ENCODE peak calls at places on chromosome 17, in ten cellular contexts. One of them, this sample, is unnamed.

GRCh38 chr17:8237175-8237574 is 10.7 kb downstream of the CTC1 start:
- DNase-seq in cardiac muscle cell: no peak
- DNase-seq in frontal cortex: no peak
- DNase-seq in AML-193: no peak
- DNase-seq in C1 segment of cervical spinal cord: no peak
- DNase-seq in T-cell: no peak
- DNase-seq in stimulated activated CD8-positive, alpha-beta memory T cell treated with anti-CD3 and anti-CD28 coated beads, Interleukin-12 subunit alpha, Interleukin-12 subunit beta, amount 100 ng/mL, for 1 hour: no peak
- DNase-seq in HEK293T: no peak
- DNase-seq in mucosa of descending colon: no peak
- DNase-seq in GM19239: no peak
- DNase-seq in this sample: no peak

GRCh38 chr17:39627717-39628516 is 1.2 kb downstream of the PPP1R1B start:
- DNase-seq in cardiac muscle cell: no peak
- DNase-seq in frontal cortex: no peak
- DNase-seq in AML-193: no peak
- DNase-seq in C1 segment of cervical spinal cord: no peak
- DNase-seq in T-cell: no peak
- DNase-seq in stimulated activated CD8-positive, alpha-beta memory T cell treated with anti-CD3 and anti-CD28 coated beads, Interleukin-12 subunit alpha, Interleukin-12 subunit beta, amount 100 ng/mL, for 1 hour: no peak
- DNase-seq in HEK293T: no peak
- DNase-seq in mucosa of descending colon: no peak
- DNase-seq in GM19239: no peak
- DNase-seq in this sample: no peak

GRCh38 chr17:63445065-63445464 is 1.0 kb downstream of the CYB561 start:
- DNase-seq in cardiac muscle cell: no peak
- DNase-seq in frontal cortex: no peak
- DNase-seq in AML-193: no peak
- DNase-seq in C1 segment of cervical spinal cord: no peak
- DNase-seq in T-cell: no peak
- DNase-seq in stimulated activated CD8-positive, alpha-beta memory T cell treated with anti-CD3 and anti-CD28 coated beads, Interleukin-12 subunit alpha, Interleukin-12 subunit beta, amount 100 ng/mL, for 1 hour: no peak
- DNase-seq in HEK293T: no peak
- DNase-seq in mucosa of descending colon: no peak
- DNase-seq in GM19239: no peak
- DNase-seq in this sample: no peak

GRCh38 chr17:404703-405102 is 52.1 kb upstream of the RPH3AL start:
- DNase-seq in cardiac muscle cell: peak
- DNase-seq in frontal cortex: no peak
- DNase-seq in AML-193: no peak
- DNase-seq in C1 segment of cervical spinal cord: no peak
- DNase-seq in T-cell: no peak
- DNase-seq in stimulated activated CD8-positive, alpha-beta memory T cell treated with anti-CD3 and anti-CD28 coated beads, Interleukin-12 subunit alpha, Interleukin-12 subunit beta, amount 100 ng/mL, for 1 hour: no peak
- DNase-seq in HEK293T: no peak
- DNase-seq in mucosa of descending colon: no peak
- DNase-seq in GM19239: no peak
- DNase-seq in this sample: no peak

GRCh38 chr17:81577278-81578000 is 25.3 kb upstream of the FAAP100 start:
- DNase-seq in cardiac muscle cell: peak
- DNase-seq in frontal cortex: no peak
- DNase-seq in AML-193: peak
- DNase-seq in C1 segment of cervical spinal cord: no peak
- DNase-seq in T-cell: no peak
- DNase-seq in stimulated activated CD8-positive, alpha-beta memory T cell treated with anti-CD3 and anti-CD28 coated beads, Interleukin-12 subunit alpha, Interleukin-12 subunit beta, amount 100 ng/mL, for 1 hour: no peak
- DNase-seq in HEK293T: no peak
- DNase-seq in mucosa of descending colon: no peak
- DNase-seq in GM19239: no peak
- DNase-seq in this sample: no peak

GRCh38 chr17:48374650-48375230 is 55.3 kb downstream of the SKAP1 start:
- DNase-seq in cardiac muscle cell: peak
- DNase-seq in frontal cortex: no peak
- DNase-seq in AML-193: peak
- DNase-seq in C1 segment of cervical spinal cord: no peak
- DNase-seq in T-cell: peak
- DNase-seq in stimulated activated CD8-positive, alpha-beta memory T cell treated with anti-CD3 and anti-CD28 coated beads, Interleukin-12 subunit alpha, Interleukin-12 subunit beta, amount 100 ng/mL, for 1 hour: no peak
- DNase-seq in HEK293T: peak
- DNase-seq in mucosa of descending colon: no peak
- DNase-seq in GM19239: no peak
- DNase-seq in this sample: no peak

GRCh38 chr17:2071421-2072281 is 16.7 kb downstream of the HIC1 start:
- DNase-seq in cardiac muscle cell: peak
- DNase-seq in frontal cortex: no peak
- DNase-seq in AML-193: no peak
- DNase-seq in C1 segment of cervical spinal cord: no peak
- DNase-seq in T-cell: no peak
- DNase-seq in stimulated activated CD8-positive, alpha-beta memory T cell treated with anti-CD3 and anti-CD28 coated beads, Interleukin-12 subunit alpha, Interleukin-12 subunit beta, amount 100 ng/mL, for 1 hour: no peak
- DNase-seq in HEK293T: no peak
- DNase-seq in mucosa of descending colon: no peak
- DNase-seq in GM19239: no peak
- DNase-seq in this sample: no peak

GRCh38 chr17:50612281-50612680 is 22.4 kb upstream of the ABCC3 start:
- DNase-seq in cardiac muscle cell: no peak
- DNase-seq in frontal cortex: no peak
- DNase-seq in AML-193: no peak
- DNase-seq in C1 segment of cervical spinal cord: no peak
- DNase-seq in T-cell: no peak
- DNase-seq in stimulated activated CD8-positive, alpha-beta memory T cell treated with anti-CD3 and anti-CD28 coated beads, Interleukin-12 subunit alpha, Interleukin-12 subunit beta, amount 100 ng/mL, for 1 hour: no peak
- DNase-seq in HEK293T: no peak
- DNase-seq in mucosa of descending colon: no peak
- DNase-seq in GM19239: no peak
- DNase-seq in this sample: no peak

GRCh38 chr17:72408641-72409040 is 287.8 kb downstream of the SOX9 start:
- DNase-seq in cardiac muscle cell: no peak
- DNase-seq in frontal cortex: no peak
- DNase-seq in AML-193: no peak
- DNase-seq in C1 segment of cervical spinal cord: no peak
- DNase-seq in T-cell: no peak
- DNase-seq in stimulated activated CD8-positive, alpha-beta memory T cell treated with anti-CD3 and anti-CD28 coated beads, Interleukin-12 subunit alpha, Interleukin-12 subunit beta, amount 100 ng/mL, for 1 hour: no peak
- DNase-seq in HEK293T: no peak
- DNase-seq in mucosa of descending colon: no peak
- DNase-seq in GM19239: no peak
- DNase-seq in this sample: no peak

GRCh38 chr17:7613769-7614421 is 802 bp downstream of the FXR2 start:
- DNase-seq in cardiac muscle cell: peak
- DNase-seq in frontal cortex: no peak
- DNase-seq in AML-193: no peak
- DNase-seq in C1 segment of cervical spinal cord: no peak
- DNase-seq in T-cell: no peak
- DNase-seq in stimulated activated CD8-positive, alpha-beta memory T cell treated with anti-CD3 and anti-CD28 coated beads, Interleukin-12 subunit alpha, Interleukin-12 subunit beta, amount 100 ng/mL, for 1 hour: no peak
- DNase-seq in HEK293T: no peak
- DNase-seq in mucosa of descending colon: peak
- DNase-seq in GM19239: no peak
- DNase-seq in this sample: no peak

GRCh38 chr17:1060991-1061390 is 64.1 kb downstream of the TIMM22 start:
- DNase-seq in cardiac muscle cell: peak
- DNase-seq in frontal cortex: no peak
- DNase-seq in AML-193: no peak
- DNase-seq in C1 segment of cervical spinal cord: no peak
- DNase-seq in T-cell: no peak
- DNase-seq in stimulated activated CD8-positive, alpha-beta memory T cell treated with anti-CD3 and anti-CD28 coated beads, Interleukin-12 subunit alpha, Interleukin-12 subunit beta, amount 100 ng/mL, for 1 hour: no peak
- DNase-seq in HEK293T: no peak
- DNase-seq in mucosa of descending colon: peak
- DNase-seq in GM19239: no peak
- DNase-seq in this sample: no peak

GRCh38 chr17:57578608-57578990 is 166.5 kb downstream of the CCDC182 start:
- DNase-seq in cardiac muscle cell: peak
- DNase-seq in frontal cortex: no peak
- DNase-seq in AML-193: no peak
- DNase-seq in C1 segment of cervical spinal cord: no peak
- DNase-seq in T-cell: no peak
- DNase-seq in stimulated activated CD8-positive, alpha-beta memory T cell treated with anti-CD3 and anti-CD28 coated beads, Interleukin-12 subunit alpha, Interleukin-12 subunit beta, amount 100 ng/mL, for 1 hour: no peak
- DNase-seq in HEK293T: no peak
- DNase-seq in mucosa of descending colon: no peak
- DNase-seq in GM19239: no peak
- DNase-seq in this sample: no peak

GRCh38 chr17:9763643-9764042 is 27.7 kb downstream of the DHRS7C start:
- DNase-seq in cardiac muscle cell: no peak
- DNase-seq in frontal cortex: no peak
- DNase-seq in AML-193: no peak
- DNase-seq in C1 segment of cervical spinal cord: no peak
- DNase-seq in T-cell: no peak
- DNase-seq in stimulated activated CD8-positive, alpha-beta memory T cell treated with anti-CD3 and anti-CD28 coated beads, Interleukin-12 subunit alpha, Interleukin-12 subunit beta, amount 100 ng/mL, for 1 hour: no peak
- DNase-seq in HEK293T: no peak
- DNase-seq in mucosa of descending colon: no peak
- DNase-seq in GM19239: no peak
- DNase-seq in this sample: no peak

GRCh38 chr17:13306310-13306962 is 288.6 kb upstream of the ELAC2 start:
- DNase-seq in cardiac muscle cell: peak
- DNase-seq in frontal cortex: peak
- DNase-seq in AML-193: peak
- DNase-seq in C1 segment of cervical spinal cord: no peak
- DNase-seq in T-cell: no peak
- DNase-seq in stimulated activated CD8-positive, alpha-beta memory T cell treated with anti-CD3 and anti-CD28 coated beads, Interleukin-12 subunit alpha, Interleukin-12 subunit beta, amount 100 ng/mL, for 1 hour: no peak
- DNase-seq in HEK293T: peak
- DNase-seq in mucosa of descending colon: no peak
- DNase-seq in GM19239: no peak
- DNase-seq in this sample: no peak

GRCh38 chr17:34378664-34379101 is 15.7 kb upstream of the CCL1 start:
- DNase-seq in cardiac muscle cell: no peak
- DNase-seq in frontal cortex: no peak
- DNase-seq in AML-193: peak
- DNase-seq in C1 segment of cervical spinal cord: no peak
- DNase-seq in T-cell: no peak
- DNase-seq in stimulated activated CD8-positive, alpha-beta memory T cell treated with anti-CD3 and anti-CD28 coated beads, Interleukin-12 subunit alpha, Interleukin-12 subunit beta, amount 100 ng/mL, for 1 hour: no peak
- DNase-seq in HEK293T: no peak
- DNase-seq in mucosa of descending colon: no peak
- DNase-seq in GM19239: peak
- DNase-seq in this sample: no peak

GRCh38 chr17:75645501-75645888 is 12.3 kb downstream of the SMIM5 start:
- DNase-seq in cardiac muscle cell: no peak
- DNase-seq in frontal cortex: no peak
- DNase-seq in AML-193: no peak
- DNase-seq in C1 segment of cervical spinal cord: no peak
- DNase-seq in T-cell: no peak
- DNase-seq in stimulated activated CD8-positive, alpha-beta memory T cell treated with anti-CD3 and anti-CD28 coated beads, Interleukin-12 subunit alpha, Interleukin-12 subunit beta, amount 100 ng/mL, for 1 hour: no peak
- DNase-seq in HEK293T: no peak
- DNase-seq in mucosa of descending colon: peak
- DNase-seq in GM19239: no peak
- DNase-seq in this sample: no peak

GRCh38 chr17:61863801-61864126 is 436 bp upstream of the BRIP1 start:
- DNase-seq in cardiac muscle cell: no peak
- DNase-seq in frontal cortex: no peak
- DNase-seq in AML-193: no peak
- DNase-seq in C1 segment of cervical spinal cord: no peak
- DNase-seq in T-cell: no peak
- DNase-seq in stimulated activated CD8-positive, alpha-beta memory T cell treated with anti-CD3 and anti-CD28 coated beads, Interleukin-12 subunit alpha, Interleukin-12 subunit beta, amount 100 ng/mL, for 1 hour: no peak
- DNase-seq in HEK293T: no peak
- DNase-seq in mucosa of descending colon: no peak
- DNase-seq in GM19239: no peak
- DNase-seq in this sample: no peak

GRCh38 chr17:31490991-31491793 is 99.7 kb downstream of the RAB11FIP4 start:
- DNase-seq in cardiac muscle cell: no peak
- DNase-seq in frontal cortex: no peak
- DNase-seq in AML-193: peak
- DNase-seq in C1 segment of cervical spinal cord: no peak
- DNase-seq in T-cell: no peak
- DNase-seq in stimulated activated CD8-positive, alpha-beta memory T cell treated with anti-CD3 and anti-CD28 coated beads, Interleukin-12 subunit alpha, Interleukin-12 subunit beta, amount 100 ng/mL, for 1 hour: no peak
- DNase-seq in HEK293T: no peak
- DNase-seq in mucosa of descending colon: peak
- DNase-seq in GM19239: peak
- DNase-seq in this sample: no peak

GRCh38 chr17:5194346-5194745 is 2.7 kb upstream of the ZNF594 start:
- DNase-seq in cardiac muscle cell: no peak
- DNase-seq in frontal cortex: no peak
- DNase-seq in AML-193: no peak
- DNase-seq in C1 segment of cervical spinal cord: no peak
- DNase-seq in T-cell: no peak
- DNase-seq in stimulated activated CD8-positive, alpha-beta memory T cell treated with anti-CD3 and anti-CD28 coated beads, Interleukin-12 subunit alpha, Interleukin-12 subunit beta, amount 100 ng/mL, for 1 hour: no peak
- DNase-seq in HEK293T: no peak
- DNase-seq in mucosa of descending colon: no peak
- DNase-seq in GM19239: no peak
- DNase-seq in this sample: no peak

GRCh38 chr17:79609175-79609589 is 1.7 kb downstream of the RBFOX3 start:
- DNase-seq in cardiac muscle cell: no peak
- DNase-seq in frontal cortex: no peak
- DNase-seq in AML-193: no peak
- DNase-seq in C1 segment of cervical spinal cord: no peak
- DNase-seq in T-cell: no peak
- DNase-seq in stimulated activated CD8-positive, alpha-beta memory T cell treated with anti-CD3 and anti-CD28 coated beads, Interleukin-12 subunit alpha, Interleukin-12 subunit beta, amount 100 ng/mL, for 1 hour: no peak
- DNase-seq in HEK293T: no peak
- DNase-seq in mucosa of descending colon: no peak
- DNase-seq in GM19239: no peak
- DNase-seq in this sample: no peak

This sample was measured in vagina.